ENCODE peak calls at places on chromosomes 5 and 9, in seven cellular contexts. One of them, this sample, is unnamed.

GRCh38 chr5:149486726-149487635 is 64.3 kb downstream of the CSNK1A1 start:
- DNase-seq in IMR-90: peak
- DNase-seq in H9: peak
- DNase-seq in neuronal stem cell: no peak
- DNase-seq in mesenchymal stem cell: peak
- DNase-seq in trophoblast cell: peak
- DNase-seq in H1: peak
- DNase-seq in this sample: peak

GRCh38 chr5:143126121-143127019 is 277.1 kb downstream of the NR3C1 start:
- DNase-seq in trophoblast cell: no peak
- DNase-seq in H9: no peak
- DNase-seq in neuronal stem cell: no peak
- DNase-seq in IMR-90: peak
- DNase-seq in H1: no peak
- DNase-seq in mesenchymal stem cell: peak
- DNase-seq in this sample: no peak

GRCh38 chr5:57247765-57248164 is 73.9 kb downstream of the GPBP1 start:
- DNase-seq in H1: no peak
- DNase-seq in H9: no peak
- DNase-seq in mesenchymal stem cell: no peak
- DNase-seq in trophoblast cell: no peak
- DNase-seq in IMR-90: no peak
- DNase-seq in neuronal stem cell: no peak
- DNase-seq in this sample: no peak

GRCh38 chr9:89686134-89686533 is 81.3 kb downstream of the GADD45G start:
- DNase-seq in trophoblast cell: peak
- DNase-seq in neuronal stem cell: no peak
- DNase-seq in IMR-90: no peak
- DNase-seq in mesenchymal stem cell: no peak
- DNase-seq in H9: peak
- DNase-seq in H1: no peak
- DNase-seq in this sample: no peak

GRCh38 chr5:43773032-43773830 is 170.3 kb downstream of the NNT start:
- DNase-seq in mesenchymal stem cell: peak
- DNase-seq in H1: no peak
- DNase-seq in H9: no peak
- DNase-seq in trophoblast cell: peak
- DNase-seq in IMR-90: peak
- DNase-seq in neuronal stem cell: no peak
- DNase-seq in this sample: peak

GRCh38 chr5:116733995-116734716 is 159.5 kb upstream of the SEMA6A start:
- DNase-seq in H9: no peak
- DNase-seq in IMR-90: no peak
- DNase-seq in neuronal stem cell: no peak
- DNase-seq in trophoblast cell: no peak
- DNase-seq in mesenchymal stem cell: no peak
- DNase-seq in H1: peak
- DNase-seq in this sample: peak

GRCh38 chr9:98923724-98924123 is 20.0 kb upstream of the COL15A1 start:
- DNase-seq in trophoblast cell: no peak
- DNase-seq in neuronal stem cell: no peak
- DNase-seq in H9: no peak
- DNase-seq in mesenchymal stem cell: no peak
- DNase-seq in IMR-90: no peak
- DNase-seq in H1: no peak
- DNase-seq in this sample: peak

GRCh38 chr5:657570-657969 is 35.6 kb downstream of the TPPP start:
- DNase-seq in mesenchymal stem cell: peak
- DNase-seq in IMR-90: peak
- DNase-seq in trophoblast cell: peak
- DNase-seq in H1: no peak
- DNase-seq in H9: no peak
- DNase-seq in neuronal stem cell: no peak
- DNase-seq in this sample: no peak

GRCh38 chr9:3517377-3518048 is 8.3 kb downstream of the RFX3 start:
- DNase-seq in neuronal stem cell: no peak
- DNase-seq in trophoblast cell: no peak
- DNase-seq in H9: no peak
- DNase-seq in H1: no peak
- DNase-seq in mesenchymal stem cell: peak
- DNase-seq in IMR-90: no peak
- DNase-seq in this sample: no peak

GRCh38 chr9:134735441-134736175 is 94.0 kb downstream of the COL5A1 start:
- DNase-seq in neuronal stem cell: no peak
- DNase-seq in IMR-90: no peak
- DNase-seq in mesenchymal stem cell: peak
- DNase-seq in trophoblast cell: no peak
- DNase-seq in H1: no peak
- DNase-seq in H9: no peak
- DNase-seq in this sample: no peak

GRCh38 chr9:110895141-110895912 is 142.9 kb downstream of the LPAR1 start:
- DNase-seq in H9: no peak
- DNase-seq in trophoblast cell: no peak
- DNase-seq in H1: no peak
- DNase-seq in mesenchymal stem cell: no peak
- DNase-seq in neuronal stem cell: no peak
- DNase-seq in IMR-90: no peak
- DNase-seq in this sample: no peak

GRCh38 chr9:126599047-126599650 is 14.6 kb upstream of the LMX1B start:
- DNase-seq in trophoblast cell: no peak
- DNase-seq in neuronal stem cell: no peak
- DNase-seq in H1: peak
- DNase-seq in H9: peak
- DNase-seq in IMR-90: no peak
- DNase-seq in mesenchymal stem cell: no peak
- DNase-seq in this sample: peak

GRCh38 chr5:169243651-169244422 is 57.1 kb downstream of the SLIT3 start:
- DNase-seq in H9: no peak
- DNase-seq in IMR-90: no peak
- DNase-seq in H1: no peak
- DNase-seq in neuronal stem cell: no peak
- DNase-seq in mesenchymal stem cell: no peak
- DNase-seq in trophoblast cell: no peak
- DNase-seq in this sample: no peak

GRCh38 chr9:36214571-36214970 is 23.9 kb downstream of the CLTA start:
- DNase-seq in mesenchymal stem cell: peak
- DNase-seq in IMR-90: peak
- DNase-seq in neuronal stem cell: no peak
- DNase-seq in H1: no peak
- DNase-seq in H9: no peak
- DNase-seq in trophoblast cell: no peak
- DNase-seq in this sample: no peak

GRCh38 chr5:61330879-61331406 is 1.1 kb upstream of the ZSWIM6 start:
- DNase-seq in H9: peak
- DNase-seq in IMR-90: peak
- DNase-seq in H1: peak
- DNase-seq in neuronal stem cell: peak
- DNase-seq in trophoblast cell: peak
- DNase-seq in mesenchymal stem cell: peak
- DNase-seq in this sample: peak

GRCh38 chr9:21710792-21711191 is 91.6 kb upstream of the MTAP start:
- DNase-seq in trophoblast cell: no peak
- DNase-seq in H9: no peak
- DNase-seq in neuronal stem cell: no peak
- DNase-seq in H1: no peak
- DNase-seq in IMR-90: peak
- DNase-seq in mesenchymal stem cell: no peak
- DNase-seq in this sample: no peak

GRCh38 chr5:53361708-53362107 is 118.7 kb upstream of the FST start:
- DNase-seq in H9: no peak
- DNase-seq in IMR-90: no peak
- DNase-seq in H1: no peak
- DNase-seq in mesenchymal stem cell: no peak
- DNase-seq in neuronal stem cell: no peak
- DNase-seq in trophoblast cell: no peak
- DNase-seq in this sample: no peak

GRCh38 chr5:161660806-161661205 is 24.7 kb upstream of the GABRA6 start:
- DNase-seq in H1: no peak
- DNase-seq in trophoblast cell: no peak
- DNase-seq in IMR-90: no peak
- DNase-seq in mesenchymal stem cell: no peak
- DNase-seq in neuronal stem cell: no peak
- DNase-seq in H9: peak
- DNase-seq in this sample: no peak
- H3K9ac ChIP-seq in H1: no peak
- H3K9ac ChIP-seq in trophoblast cell: no peak
- H3K9ac ChIP-seq in IMR-90: no peak
- H3K9ac ChIP-seq in mesenchymal stem cell: no peak
- H3K9ac ChIP-seq in neuronal stem cell: no peak
- H3K9ac ChIP-seq in H9: no peak
- H3K9ac ChIP-seq in this sample: no peak

GRCh38 chr9:136467766-136468165 is 15.1 kb downstream of the SEC16A start:
- DNase-seq in neuronal stem cell: no peak
- DNase-seq in mesenchymal stem cell: no peak
- DNase-seq in trophoblast cell: no peak
- DNase-seq in IMR-90: no peak
- DNase-seq in H1: no peak
- DNase-seq in H9: no peak
- DNase-seq in this sample: no peak
- H2AK5ac ChIP-seq in neuronal stem cell: no peak
- H2AK5ac ChIP-seq in mesenchymal stem cell: no peak
- H2AK5ac ChIP-seq in trophoblast cell: no peak
- H2AK5ac ChIP-seq in IMR-90: no peak
- H2AK5ac ChIP-seq in H1: no peak
- H2AK5ac ChIP-seq in H9: no peak
- H2AK5ac ChIP-seq in this sample: no peak

DNA sequence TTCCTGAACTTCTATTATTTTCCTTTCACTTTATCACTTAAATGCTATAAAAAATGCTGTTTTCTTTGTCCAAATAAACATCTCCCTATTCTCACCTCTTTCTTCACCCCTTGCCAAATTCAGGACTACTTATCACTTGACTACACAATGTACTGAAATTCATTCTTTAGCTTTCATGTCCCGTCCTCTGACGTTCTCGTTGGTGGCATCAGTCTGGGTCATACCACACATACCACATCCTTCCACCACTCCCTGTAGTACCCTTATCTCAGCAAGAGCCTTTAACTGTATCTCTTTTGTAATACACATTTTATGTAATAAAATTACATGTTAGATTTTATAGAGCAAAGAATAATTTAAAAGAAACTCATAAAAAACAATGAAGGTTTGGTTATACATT is 231.2 kb upstream of the PAPPA start:
- DNase-seq in IMR-90: no peak
- DNase-seq in trophoblast cell: peak
- DNase-seq in H1: no peak
- DNase-seq in neuronal stem cell: no peak
- DNase-seq in mesenchymal stem cell: no peak
- DNase-seq in H9: no peak
- DNase-seq in this sample: no peak
- H2BK5ac ChIP-seq in IMR-90: peak
- H2BK5ac ChIP-seq in trophoblast cell: no peak
- H2BK5ac ChIP-seq in H1: no peak
- H2BK5ac ChIP-seq in neuronal stem cell: no peak
- H2BK5ac ChIP-seq in mesenchymal stem cell: no peak
- H2BK5ac ChIP-seq in H9: no peak
- H2BK5ac ChIP-seq in this sample: no peak

GRCh38 chr5:38808666-38809343 is 37.0 kb upstream of the OSMR start:
- DNase-seq in H1: no peak
- DNase-seq in trophoblast cell: peak
- DNase-seq in IMR-90: no peak
- DNase-seq in mesenchymal stem cell: no peak
- DNase-seq in neuronal stem cell: no peak
- DNase-seq in H9: peak
- DNase-seq in this sample: no peak
- H3K9ac ChIP-seq in H1: no peak
- H3K9ac ChIP-seq in trophoblast cell: no peak
- H3K9ac ChIP-seq in IMR-90: peak
- H3K9ac ChIP-seq in mesenchymal stem cell: peak
- H3K9ac ChIP-seq in neuronal stem cell: no peak
- H3K9ac ChIP-seq in H9: no peak
- H3K9ac ChIP-seq in this sample: no peak

This sample was measured in mesendoderm.